ENCODE peak calls at places on chromosome 7, in six cellular contexts. S is GM06990, C is astrocyte of the spinal cord, N is AG09309, X is AG04450, H is neural crest cell. A is an unnamed sample.
A peak's percentile ranks its signal among the peaks of the same experiment; 100 is the strongest.

GRCh38 chr7:479115-479947 is 40.3 kb downstream of the PDGFA start:
- DNase-seq in N (no peak), C (no peak), H (no peak), S (no peak), X (no peak), A (no peak)

GRCh38 chr7:4958477-4959301 is at the start of gene MMD2:
- DNase-seq in H (no peak), X (no peak), C (no peak), N (no peak), S (no peak), A (no peak)

GRCh38 chr7:29485376-29486190 is 78.1 kb upstream of the PRR15 start:
- DNase-seq in C (no peak), S (no peak), X (no peak), H (no peak), N (no peak), A (no peak)

GRCh38 chr7:94276046-94276445 is 118.6 kb upstream of the COL1A2 start:
- DNase-seq in C (no peak), H (no peak), N (no peak), S (no peak), X (no peak), A (no peak)

GRCh38 chr7:8217200-8218068 is 44.5 kb downstream of the ICA1 start:
- DNase-seq in C (peak; percentile 79), X (peak; percentile 48), S (peak; percentile 22), N (peak; percentile 46), H (peak; percentile 42), A (peak; percentile 42)

GRCh38 chr7:572668-573495 is 53.2 kb upstream of the PDGFA start:
- DNase-seq in H (no peak), C (no peak), N (no peak), X (no peak), S (no peak), A (no peak)

GRCh38 chr7:151824285-151824950 is 52.5 kb downstream of the PRKAG2 start:
- DNase-seq in X (no peak), H (no peak), C (no peak), N (no peak), S (no peak), A (no peak)

GRCh38 chr7:14902589-14902963 is at the start of gene DGKB:
- DNase-seq in C (peak; percentile 53), S (no peak), N (no peak), X (no peak), H (peak; percentile 12), A (no peak)

GRCh38 chr7:57425969-57426628 is 23.9 kb upstream of the ZNF716 start:
- DNase-seq in C (no peak), H (no peak), S (no peak), X (no peak), N (no peak), A (peak; percentile 1)

GRCh38 chr7:55951637-55952351 is at the start of gene MRPS17:
- DNase-seq in H (peak; percentile 80), N (no peak), C (peak; percentile 84), X (peak; percentile 37), S (peak; percentile 94), A (peak; percentile 97)

GRCh38 chr7:72793791-72794190 is 34.2 kb downstream of the TYW1B start:
- DNase-seq in S (no peak), H (no peak), C (no peak), X (no peak), N (no peak), A (no peak)

GRCh38 chr7:129616530-129616929 is 5.0 kb downstream of the NRF1 start:
- DNase-seq in N (no peak), S (no peak), H (no peak), C (no peak), X (no peak), A (no peak)

GRCh38 chr7:124536156-124536762 is 229.3 kb downstream of the GPR37 start:
- DNase-seq in C (peak; percentile 23), H (no peak), N (no peak), X (no peak), S (no peak), A (no peak)

GRCh38 chr7:33754933-33755928 is 150.1 kb upstream of the BMPER start:
- DNase-seq in N (no peak), C (no peak), X (no peak), H (no peak), S (no peak), A (no peak)

GRCh38 chr7:26657139-26657753 is 207.1 kb downstream of the SKAP2 start:
- DNase-seq in C (no peak), H (no peak), X (no peak), N (no peak), S (no peak), A (no peak)

GRCh38 chr7:98202367-98203195 is 8.7 kb upstream of the BHLHA15 start:
- DNase-seq in S (peak; percentile 94), X (no peak), C (no peak), H (no peak), N (no peak), A (peak; percentile 92)

GRCh38 chr7:70790215-70791073 is 341.5 kb upstream of the GALNT17 start:
- DNase-seq in N (no peak), S (no peak), C (no peak), H (no peak), X (no peak), A (no peak)

GRCh38 chr7:141232286-141233051 is 158.6 kb downstream of the TMEM178B start:
- DNase-seq in X (no peak), S (no peak), C (no peak), H (no peak), N (no peak), A (no peak)

GRCh38 chr7:23467731-23468720 is 2.3 kb downstream of the IGF2BP3 start:
- DNase-seq in H (peak; percentile 20), C (peak; percentile 63), X (no peak), S (peak; percentile 64), N (no peak), A (peak; percentile 67)

GRCh38 chr7:137961200-137962177 is 40.4 kb downstream of the CREB3L2 start:
- DNase-seq in N (no peak), X (no peak), H (no peak), S (no peak), C (no peak), A (peak; percentile 62)

GRCh38 chr7:126185959-126186580 is 1066.7 kb downstream of the GRM8 start:
- DNase-seq in H (peak; percentile 16), C (peak; percentile 1), S (no peak), X (no peak), N (no peak), A (no peak)

GRCh38 chr7:157890921-157891401 is 554.2 kb downstream of the DNAJB6 start:
- DNase-seq in N (no peak), X (no peak), S (no peak), C (no peak), H (no peak), A (no peak)

GRCh38 chr7:128932862-128933821 is 4.6 kb upstream of the IRF5 start:
- DNase-seq in X (no peak), C (no peak), H (no peak), N (no peak), S (peak; percentile 77), A (peak; percentile 70)

GRCh38 chr7:44367475-44368030 is 42.2 kb upstream of the CAMK2B start:
- DNase-seq in H (no peak), S (no peak), C (no peak), N (no peak), X (no peak), A (no peak)

GRCh38 chr7:106485919-106486318 is 175.0 kb downstream of the CCDC71L start:
- DNase-seq in H (no peak), S (no peak), C (no peak), X (no peak), N (no peak), A (no peak)

GRCh38 chr7:112238330-112238729 is 31.8 kb downstream of the ZNF277 start:
- DNase-seq in C (no peak), S (no peak), H (no peak), X (no peak), N (no peak), A (no peak)
- TF ChIP-seq CTCF in C (no peak), S (no peak), H (no peak), X (no peak), N (no peak), A (no peak)

GRCh38 chr7:100629117-100629711 is 12.1 kb downstream of the TFR2 start:
- DNase-seq in X (no peak), H (peak; percentile 53), S (no peak), N (no peak), C (no peak), A (peak; percentile 51)

GRCh38 chr7:100627238-100627549 is 14.2 kb downstream of the TFR2 start:
- DNase-seq in N (no peak), X (no peak), C (no peak), H (no peak), S (no peak), A (no peak)

GRCh38 chr7:100630066-100630465 is 11.3 kb downstream of the TFR2 start:
- DNase-seq in C (no peak), N (no peak), S (no peak), H (no peak), X (no peak), A (no peak)

GRCh38 chr7:100632951-100633717 is 8.2 kb downstream of the TFR2 start:
- DNase-seq in N (no peak), H (peak; percentile 41), X (no peak), S (peak; percentile 71), C (peak; percentile 5), A (peak; percentile 78)
- TF ChIP-seq CTCF in N (peak; percentile 50), H (peak; percentile 58), X (peak; percentile 44), S (peak; percentile 63), C (peak; percentile 32), A (peak; percentile 68)

GRCh38 chr7:79320741-79321473 is 132.6 kb downstream of the MAGI2 start:
- DNase-seq in S (no peak), X (no peak), C (peak; percentile 38), H (no peak), N (no peak), A (no peak)
- TF ChIP-seq CTCF in S (no peak), X (peak; percentile 11), C (no peak), H (no peak), N (no peak), A (no peak)

GRCh38 chr7:42274052-42274451 is 37.0 kb upstream of the GLI3 start:
- DNase-seq in H (no peak), S (no peak), C (peak; percentile 38), X (peak; percentile 3), N (no peak), A (no peak)

GRCh38 chr7:42278360-42278759 is 41.4 kb upstream of the GLI3 start:
- DNase-seq in C (no peak), X (no peak), S (no peak), N (no peak), H (no peak), A (no peak)

GRCh38 chr7:42269161-42269560 is 32.2 kb upstream of the GLI3 start:
- DNase-seq in H (no peak), N (no peak), X (no peak), C (peak; percentile 54), S (no peak), A (no peak)

DNA sequence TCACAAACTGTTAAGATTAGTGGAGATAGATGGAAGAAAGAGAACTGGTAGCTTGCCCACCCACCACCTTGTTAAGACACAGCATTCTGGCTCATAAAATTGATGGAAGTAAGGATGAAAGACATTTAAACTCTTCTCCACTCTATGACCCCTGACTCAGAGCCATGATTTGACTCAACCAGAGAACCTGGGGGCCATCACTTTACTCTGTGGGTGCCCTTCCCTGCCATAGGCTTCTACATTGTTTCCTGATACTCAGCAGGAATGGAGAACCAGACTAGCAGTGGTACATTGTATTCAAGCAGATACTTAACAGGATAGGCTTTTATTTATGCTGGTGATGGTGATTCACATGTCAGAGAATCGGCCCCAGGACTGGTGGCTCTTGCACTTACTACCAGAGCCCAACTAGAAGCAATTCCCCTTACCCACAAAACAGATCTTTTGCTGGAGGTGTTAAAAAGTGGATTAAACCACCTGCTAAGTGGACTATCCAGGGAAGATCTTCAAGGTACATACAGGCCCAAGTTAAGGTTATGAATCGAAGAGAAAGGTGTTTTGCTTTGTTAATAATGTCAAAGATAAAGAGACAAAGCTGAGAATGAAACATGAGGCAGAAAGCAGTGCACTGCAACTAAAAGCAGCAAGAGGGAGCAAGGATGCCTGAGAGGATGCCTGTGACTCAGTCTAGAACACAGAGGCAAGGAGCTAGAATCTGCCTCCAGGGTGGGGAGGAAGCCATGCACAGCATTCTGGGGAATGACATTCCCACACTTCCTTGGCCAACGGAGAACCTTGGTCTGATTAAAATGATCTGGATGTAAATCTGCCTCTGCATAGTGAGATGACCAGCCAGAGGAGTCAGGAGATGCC is 36.0 kb upstream of the GLI3 start:
- DNase-seq in N (peak; percentile 44), H (no peak), S (no peak), X (no peak), C (peak; percentile 43), A (no peak)
- TF ChIP-seq CTCF in N (peak; percentile 73), H (peak; percentile 46), S (no peak), X (peak; percentile 59), C (peak; percentile 71), A (peak; percentile 9)

A was measured in GM13977.